ENCODE peak calls at places on chromosomes 1 and 21, in four cellular contexts. I, F, H and E are unnamed samples.

GRCh38 chr1:18104546-18105100 is 3.0 kb upstream of the IGSF21 start:
- DNase-seq in I (no peak), F (no peak), H (no peak), E (no peak)

GRCh38 chr1:14679027-14679688 is 80.7 kb downstream of the KAZN start:
- DNase-seq in I (no peak), F (no peak), H (no peak), E (no peak)

GRCh38 chr1:156766288-156767100 is 841 bp upstream of the PRCC start:
- DNase-seq in I (no peak), F (no peak), H (no peak), E (no peak)

GRCh38 chr1:45753248-45754037 is 3.0 kb upstream of the IPP start:
- DNase-seq in I (no peak), F (no peak), H (no peak), E (no peak)

GRCh38 chr1:55362558-55362957 is 147.4 kb upstream of the USP24 start:
- DNase-seq in I (no peak), F (no peak), H (no peak), E (no peak)

GRCh38 chr1:17579951-17580939 is 40.7 kb downstream of the ARHGEF10L start:
- DNase-seq in I (no peak), F (no peak), H (peak), E (no peak)

GRCh38 chr1:234533975-234534876 is 55.2 kb upstream of the TARBP1 start:
- DNase-seq in I (no peak), F (no peak), H (no peak), E (no peak)

GRCh38 chr1:228794810-228795209 is 59.5 kb downstream of the RHOU start:
- DNase-seq in I (no peak), F (peak), H (no peak), E (no peak)

GRCh38 chr21:26943916-26944315 is 23.0 kb downstream of the ADAMTS5 start:
- DNase-seq in I (no peak), F (no peak), H (no peak), E (no peak)

GRCh38 chr1:180265201-180265600 is 35.1 kb downstream of the LHX4 start:
- DNase-seq in I (no peak), F (no peak), H (no peak), E (no peak)

GRCh38 chr21:44702973-44703730 is 6.2 kb downstream of the KRTAP10-12 start:
- DNase-seq in I (no peak), F (no peak), H (peak), E (no peak)

GRCh38 chr1:230709619-230710542 is 4.0 kb downstream of the AGT start:
- DNase-seq in I (no peak), F (no peak), H (no peak), E (no peak)

GRCh38 chr1:63991685-63992084 is 211.7 kb upstream of the UBE2U start:
- DNase-seq in I (no peak), F (no peak), H (no peak), E (no peak)

GRCh38 chr1:25666437-25666836 is 49.8 kb downstream of the MAN1C1 start:
- DNase-seq in I (no peak), F (no peak), H (no peak), E (no peak)

GRCh38 chr1:236734141-236734765 is 48.0 kb downstream of the ACTN2 start:
- DNase-seq in I (no peak), F (no peak), H (no peak), E (no peak)

GRCh38 chr1:228988655-228989054 is 253.4 kb downstream of the RHOU start:
- DNase-seq in I (no peak), F (no peak), H (peak), E (no peak)

GRCh38 chr1:68723791-68724190 is 226.9 kb upstream of the DEPDC1 start:
- DNase-seq in I (no peak), F (no peak), H (no peak), E (no peak)

GRCh38 chr1:12591267-12591938 is 26.6 kb downstream of the DHRS3 start:
- DNase-seq in I (no peak), F (no peak), H (no peak), E (no peak)

GRCh38 chr1:171438441-171438840 is 46.9 kb upstream of the PRRC2C start:
- DNase-seq in I (no peak), F (no peak), H (no peak), E (no peak)

GRCh38 chr1:231626951-231627614 is 493 bp downstream of the DISC1 start:
- DNase-seq in I (no peak), F (no peak), H (peak), E (peak)

GRCh38 chr1:210700511-210700910 is 371.8 kb downstream of the HHAT start:
- DNase-seq in I (no peak), F (no peak), H (no peak), E (no peak)

GRCh38 chr1:78060857-78061563 is 15.2 kb downstream of the GIPC2 start:
- DNase-seq in I (no peak), F (peak), H (no peak), E (no peak)

GRCh38 chr1:118204106-118204505 is 19.1 kb upstream of the SPAG17 start:
- DNase-seq in I (no peak), F (no peak), H (no peak), E (no peak)
- TF ChIP-seq CREM in I (no peak), F (no peak), H (no peak), E (no peak)

GRCh38 chr1:240241278-240241677 is 149.6 kb downstream of the FMN2 start:
- DNase-seq in I (no peak), F (no peak), H (peak), E (no peak)

GRCh38 chr1:240245629-240246020 is 153.9 kb downstream of the FMN2 start:
- DNase-seq in I (no peak), F (no peak), H (no peak), E (no peak)

GRCh38 chr1:240239309-240239708 is 147.6 kb downstream of the FMN2 start:
- DNase-seq in I (no peak), F (no peak), H (no peak), E (no peak)

GRCh38 chr1:240244968-240245628 is 153.4 kb downstream of the FMN2 start:
- DNase-seq in I (no peak), F (no peak), H (no peak), E (no peak)

DNA sequence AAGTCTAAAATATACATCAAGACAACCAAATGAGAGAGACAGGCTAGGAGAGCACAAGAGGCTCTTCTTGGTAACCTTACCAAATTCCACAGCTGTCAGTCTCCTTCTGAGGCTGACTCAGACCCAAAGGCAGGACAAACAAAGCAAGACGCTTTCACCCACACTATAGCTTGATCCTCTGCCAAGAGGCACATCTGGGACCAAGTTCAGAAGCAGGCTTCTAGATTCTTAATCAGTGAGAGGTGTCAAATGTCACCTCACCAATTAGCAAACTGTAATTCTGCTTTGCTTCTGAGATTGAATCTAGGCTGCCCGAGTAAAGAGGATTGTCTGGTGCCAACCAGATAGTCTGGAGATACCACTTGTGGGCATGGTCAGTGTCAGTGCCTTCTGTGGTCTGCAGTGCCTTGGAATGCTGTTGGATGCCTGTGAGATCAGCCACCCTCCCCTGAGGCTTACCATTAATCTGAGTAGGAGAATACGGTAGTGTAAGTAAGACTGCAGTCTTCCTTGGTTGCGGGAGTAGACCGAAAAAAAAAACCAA is 151.0 kb downstream of the FMN2 start:
- DNase-seq in I (no peak), F (no peak), H (no peak), E (no peak)
- TF ChIP-seq CREM in I (no peak), F (no peak), H (no peak), E (no peak)

GRCh38 chr1:31753623-31754349 is 10.4 kb downstream of the ADGRB2 start:
- DNase-seq in I (no peak), F (no peak), H (no peak), E (no peak)
- TF ChIP-seq CREM in I (no peak), F (no peak), H (no peak), E (no peak)

GRCh38 chr1:9375912-9376311 is 83.2 kb downstream of the SPSB1 start:
- DNase-seq in I (no peak), F (no peak), H (no peak), E (no peak)

GRCh38 chr1:9376886-9377333 is 84.2 kb downstream of the SPSB1 start:
- DNase-seq in I (no peak), F (no peak), H (no peak), E (no peak)

GRCh38 chr1:9376430-9376829 is 83.7 kb downstream of the SPSB1 start:
- DNase-seq in I (no peak), F (no peak), H (no peak), E (no peak)

GRCh38 chr1:9373614-9374013 is 80.9 kb downstream of the SPSB1 start:
- DNase-seq in I (no peak), F (no peak), H (no peak), E (no peak)

DNA sequence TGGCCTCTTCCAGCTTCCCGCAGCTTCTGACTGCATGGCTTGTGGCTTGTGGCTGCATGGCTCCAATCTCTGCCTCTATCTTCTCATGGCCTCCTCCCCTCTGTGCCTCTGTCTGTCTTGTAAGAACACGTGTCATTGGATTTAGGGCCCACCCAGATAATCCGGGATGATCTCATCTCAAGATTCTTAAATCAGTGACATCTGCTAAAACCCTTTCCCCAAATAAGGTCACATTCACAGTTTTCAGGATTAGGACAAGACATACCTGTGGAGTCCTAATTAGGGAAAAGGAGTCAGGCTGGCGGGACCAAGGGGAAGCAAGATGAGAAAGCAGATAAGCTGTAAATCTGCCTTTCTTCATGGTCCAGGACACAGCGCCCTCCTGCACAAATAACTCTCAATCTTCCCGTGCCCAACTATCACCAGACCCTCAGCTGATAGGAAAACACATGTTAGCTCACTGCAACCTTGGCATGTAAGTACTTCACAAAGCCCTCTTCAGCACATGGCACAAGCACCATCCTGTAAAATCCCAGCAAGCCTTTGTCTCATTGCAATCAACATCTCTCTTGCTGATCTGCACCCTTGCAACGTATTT is 82.2 kb downstream of the SPSB1 start:
- DNase-seq in I (no peak), F (no peak), H (no peak), E (no peak)
- TF ChIP-seq CREM in I (no peak), F (no peak), H (no peak), E (no peak)

DNA sequence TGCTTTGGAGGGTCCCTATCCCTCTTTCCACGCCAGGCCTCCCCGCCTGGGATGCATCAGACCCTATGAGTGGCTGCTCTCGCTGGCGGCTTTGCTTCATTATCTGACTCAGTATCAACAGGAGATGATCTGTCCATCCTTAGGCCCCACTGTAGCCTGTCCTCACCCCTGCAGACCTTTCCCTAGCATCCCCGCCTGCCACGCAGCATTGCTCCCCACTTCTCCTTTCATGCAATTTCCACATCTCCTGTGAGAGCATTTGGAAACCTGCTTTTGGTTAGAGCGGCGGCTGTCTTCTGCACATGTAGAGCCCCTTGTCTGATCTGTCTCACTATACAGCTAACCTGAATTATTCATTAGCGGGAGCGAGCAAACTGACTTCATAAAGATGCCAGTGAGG is 40.1 kb upstream of the ATP2B4 start:
- DNase-seq in I (no peak), F (no peak), H (no peak), E (no peak)
- TF ChIP-seq CREM in I (no peak), F (no peak), H (no peak), E (no peak)

GRCh38 chr1:206931709-206932108 is 10.0 kb upstream of the FCMR start:
- DNase-seq in I (peak), F (no peak), H (no peak), E (peak)

GRCh38 chr1:206932271-206932670 is 10.5 kb upstream of the FCMR start:
- DNase-seq in I (no peak), F (no peak), H (no peak), E (no peak)

GRCh38 chr1:206930210-206930798 is 8.6 kb upstream of the FCMR start:
- DNase-seq in I (no peak), F (peak), H (no peak), E (no peak)

GRCh38 chr1:206926286-206926685 is 4.5 kb upstream of the FCMR start:
- DNase-seq in I (no peak), F (no peak), H (no peak), E (no peak)

DNA sequence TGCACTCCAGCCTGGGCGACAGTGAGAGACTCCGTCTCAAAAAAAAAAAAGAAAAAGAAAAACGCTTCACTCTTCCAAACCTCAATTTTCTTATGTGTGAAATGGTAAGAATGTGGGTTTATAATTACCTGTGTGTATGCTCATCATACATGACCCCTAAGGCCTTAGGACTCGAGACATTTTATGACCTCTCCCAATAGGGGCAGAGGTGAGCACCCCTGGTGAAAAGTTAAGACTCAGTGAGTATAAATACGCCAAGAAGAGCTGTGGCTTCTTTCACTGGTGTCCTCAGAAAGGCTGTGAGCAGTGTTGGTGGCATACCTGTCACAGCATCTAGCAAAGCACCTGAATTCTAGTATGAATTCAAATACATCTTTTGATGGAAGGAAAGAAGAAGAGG is 7.8 kb upstream of the FCMR start:
- DNase-seq in I (no peak), F (no peak), H (no peak), E (no peak)
- TF ChIP-seq CREM in I (no peak), F (no peak), H (no peak), E (no peak)

GRCh38 chr21:34243562-34243961 is 120.2 kb upstream of the KCNE2 start:
- DNase-seq in I (no peak), F (no peak), H (peak), E (peak)
- TF ChIP-seq CREM in I (no peak), F (no peak), H (no peak), E (no peak)

GRCh38 chr1:177183801-177184200 is 13.0 kb downstream of the BRINP2 start:
- DNase-seq in I (no peak), F (no peak), H (no peak), E (no peak)
- TF ChIP-seq CREM in I (no peak), F (no peak), H (no peak), E (no peak)

GRCh38 chr1:203286161-203286984 is 18.9 kb upstream of the BTG2 start:
- DNase-seq in I (no peak), F (no peak), H (no peak), E (no peak)
- TF ChIP-seq CREM in I (no peak), F (no peak), H (no peak), E (no peak)

GRCh38 chr1:154483941-154484803 is 17.8 kb upstream of the TDRD10 start:
- DNase-seq in I (no peak), F (no peak), H (no peak), E (no peak)
- TF ChIP-seq CREM in I (no peak), F (no peak), H (no peak), E (no peak)